ENCODE peak calls at places on chromosomes 2 and 18, in four cellular contexts. X is body of pancreas, P is left lung, F is left ventricle myocardium inferior. H is an unnamed sample.

GRCh38 chr2:200274116-200275075 is 32.1 kb upstream of the SPATS2L start:
- DNase-seq in F (no peak), P (no peak), X (no peak), H (no peak)

GRCh38 chr2:1730047-1730937 is 14.0 kb downstream of the PXDN start:
- DNase-seq in X (no peak), F (peak; percentile 18), P (peak; percentile 57), H (no peak)

GRCh38 chr2:70686577-70687460 is 81.2 kb downstream of the ADD2 start:
- DNase-seq in X (no peak), P (no peak), F (peak; percentile 20), H (peak; percentile 72)

GRCh38 chr2:80102026-80102425 is 202.5 kb downstream of the LRRTM1 start:
- DNase-seq in P (no peak), X (no peak), F (no peak), H (no peak)

GRCh38 chr2:104969564-104969963 is 68.3 kb upstream of the MRPS9 start:
- DNase-seq in F (no peak), X (no peak), P (no peak), H (no peak)

GRCh38 chr2:193219413-193219812 is 1024.7 kb upstream of the TMEFF2 start:
- DNase-seq in P (no peak), F (no peak), X (no peak), H (no peak)

GRCh38 chr2:179096090-179096489 is 46.2 kb upstream of the CCDC141 start:
- DNase-seq in F (no peak), X (no peak), P (no peak), H (no peak)

GRCh38 chr2:187037310-187037709 is 188.3 kb upstream of the ZSWIM2 start:
- DNase-seq in F (no peak), X (no peak), P (no peak), H (no peak)

GRCh38 chr2:169038338-169038757 is 7.2 kb upstream of the ABCB11 start:
- DNase-seq in P (no peak), X (no peak), F (no peak), H (peak; percentile 32)

GRCh38 chr2:205580591-205580990 is 101.7 kb upstream of the NRP2 start:
- DNase-seq in P (no peak), F (no peak), X (no peak), H (no peak)

GRCh38 chr18:49915352-49915751 is 102.0 kb upstream of the ACAA2 start:
- DNase-seq in X (no peak), P (no peak), F (no peak), H (no peak)

GRCh38 chr2:214740867-214741266 is 68.6 kb downstream of the BARD1 start:
- DNase-seq in P (no peak), F (no peak), X (no peak), H (no peak)

GRCh38 chr2:3456125-3456524 is 63.2 kb downstream of the ADI1 start:
- DNase-seq in F (no peak), P (no peak), X (no peak), H (no peak)

GRCh38 chr18:35189510-35189909 is 51.3 kb upstream of the ZNF397 start:
- DNase-seq in F (no peak), P (no peak), X (no peak), H (no peak)

GRCh38 chr2:128682266-128682665 is 363.6 kb upstream of the HS6ST1 start:
- DNase-seq in P (no peak), F (no peak), X (no peak), H (peak; percentile 3)

GRCh38 chr2:95386031-95386430 is 16.5 kb upstream of the FAHD2A start:
- DNase-seq in F (no peak), P (no peak), X (no peak), H (no peak)

GRCh38 chr2:1979101-1979500 is 234.8 kb upstream of the PXDN start:
- DNase-seq in X (no peak), P (no peak), F (no peak), H (no peak)

GRCh38 chr2:57549642-57550102 is 496.9 kb upstream of the VRK2 start:
- DNase-seq in X (no peak), P (no peak), F (no peak), H (peak; percentile 4)

DNA sequence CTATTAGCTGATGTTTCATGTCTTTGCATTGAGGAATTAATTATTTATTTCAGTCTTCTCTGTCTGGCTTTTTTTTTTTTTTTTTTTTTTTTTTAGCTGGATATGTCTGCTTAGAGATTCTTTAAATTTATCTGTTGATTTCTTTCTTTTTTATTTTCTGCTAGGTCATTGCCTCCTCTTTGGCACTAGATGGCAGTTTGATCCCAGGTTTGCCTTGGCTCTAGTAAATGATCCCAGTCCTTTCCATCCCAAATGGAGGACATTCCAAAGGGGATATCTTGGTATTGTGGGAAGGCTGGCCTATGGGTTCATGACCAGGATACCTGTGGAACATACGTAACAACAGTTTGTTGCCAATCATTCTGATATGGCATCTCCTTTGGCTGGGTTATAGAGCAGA is 339.5 kb upstream of the GCFC2 start:
- DNase-seq in F (no peak), X (no peak), P (no peak), H (no peak)
- TF ChIP-seq CTCF in F (no peak), X (no peak), P (no peak), H (no peak)

GRCh38 chr2:27069961-27070618 is 1.4 kb downstream of the OST4 start:
- DNase-seq in P (no peak), X (no peak), F (no peak), H (no peak)

GRCh38 chr2:27071990-27072830 is 756 bp upstream of the OST4 start:
- DNase-seq in P (no peak), F (peak; percentile 84), X (no peak), H (peak; percentile 39)

GRCh38 chr2:27072950-27073349 is 1.5 kb upstream of the OST4 start:
- DNase-seq in P (no peak), X (no peak), F (no peak), H (no peak)

GRCh38 chr2:27070653-27071276 is 689 bp downstream of the OST4 start:
- DNase-seq in F (no peak), X (no peak), P (no peak), H (no peak)

GRCh38 chr2:27071277-27071989 is at the start of gene OST4:
- DNase-seq in X (peak; percentile 94), P (peak; percentile 99), F (peak; percentile 95), H (peak; percentile 97)
- TF ChIP-seq CTCF in X (no peak), P (no peak), F (no peak), H (no peak)

GRCh38 chr2:10305715-10306114 is 3.0 kb downstream of the HPCAL1 start:
- DNase-seq in X (peak; percentile 53), F (no peak), P (no peak), H (no peak)
- TF ChIP-seq CTCF in X (peak; percentile 49), F (peak; percentile 27), P (peak; percentile 35), H (no peak)

DNA sequence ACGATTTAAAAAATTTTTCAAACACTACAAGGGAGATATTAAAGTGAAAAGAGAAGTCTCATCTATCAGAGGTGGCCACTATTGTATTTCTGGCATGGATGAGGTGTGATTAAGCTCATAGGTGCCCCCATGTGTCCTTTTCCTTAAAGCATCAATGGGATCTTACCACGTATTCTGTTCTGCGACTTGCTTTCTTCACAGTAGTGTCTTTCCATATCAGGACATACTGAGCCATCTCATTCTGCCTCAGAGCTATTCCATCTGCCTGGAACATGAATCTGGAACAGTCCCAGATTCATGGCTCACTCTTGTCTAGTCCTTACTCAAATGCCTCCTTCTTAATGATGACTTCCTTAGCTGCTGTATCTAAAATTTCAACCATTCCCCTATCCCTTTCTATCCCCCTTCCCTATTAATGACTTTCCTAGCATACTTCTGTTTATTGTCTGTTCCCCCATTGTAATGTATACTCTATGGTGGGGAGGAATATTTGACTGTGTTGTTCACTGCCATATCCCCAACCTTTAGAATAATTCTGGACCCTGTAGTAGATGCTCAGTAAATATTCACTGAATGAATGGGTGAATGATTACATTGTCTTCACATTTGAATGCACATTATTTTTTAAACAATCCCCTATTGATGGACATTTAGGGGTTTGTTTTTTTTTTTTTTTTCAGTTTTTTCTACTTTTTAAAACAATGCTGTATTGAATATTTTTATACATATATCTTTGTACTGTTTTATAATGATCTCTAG is 11.1 kb downstream of the STAMBP start:
- DNase-seq in F (no peak), P (no peak), X (no peak), H (no peak)
- TF ChIP-seq CTCF in F (no peak), P (no peak), X (no peak), H (no peak)

GRCh38 chr2:223952280-223952968 is 4.8 kb upstream of the MRPL44 start:
- DNase-seq in F (no peak), X (no peak), P (no peak), H (peak; percentile 35)

GRCh38 chr2:223947711-223948205 is 2.6 kb upstream of the WDFY1 start:
- DNase-seq in F (no peak), P (no peak), X (no peak), H (no peak)

GRCh38 chr2:223949241-223949640 is 4.1 kb upstream of the WDFY1 start:
- DNase-seq in X (no peak), F (no peak), P (no peak), H (peak; percentile 22)

GRCh38 chr2:223954401-223954800 is 2.9 kb upstream of the MRPL44 start:
- DNase-seq in P (no peak), F (no peak), X (no peak), H (no peak)

DNA sequence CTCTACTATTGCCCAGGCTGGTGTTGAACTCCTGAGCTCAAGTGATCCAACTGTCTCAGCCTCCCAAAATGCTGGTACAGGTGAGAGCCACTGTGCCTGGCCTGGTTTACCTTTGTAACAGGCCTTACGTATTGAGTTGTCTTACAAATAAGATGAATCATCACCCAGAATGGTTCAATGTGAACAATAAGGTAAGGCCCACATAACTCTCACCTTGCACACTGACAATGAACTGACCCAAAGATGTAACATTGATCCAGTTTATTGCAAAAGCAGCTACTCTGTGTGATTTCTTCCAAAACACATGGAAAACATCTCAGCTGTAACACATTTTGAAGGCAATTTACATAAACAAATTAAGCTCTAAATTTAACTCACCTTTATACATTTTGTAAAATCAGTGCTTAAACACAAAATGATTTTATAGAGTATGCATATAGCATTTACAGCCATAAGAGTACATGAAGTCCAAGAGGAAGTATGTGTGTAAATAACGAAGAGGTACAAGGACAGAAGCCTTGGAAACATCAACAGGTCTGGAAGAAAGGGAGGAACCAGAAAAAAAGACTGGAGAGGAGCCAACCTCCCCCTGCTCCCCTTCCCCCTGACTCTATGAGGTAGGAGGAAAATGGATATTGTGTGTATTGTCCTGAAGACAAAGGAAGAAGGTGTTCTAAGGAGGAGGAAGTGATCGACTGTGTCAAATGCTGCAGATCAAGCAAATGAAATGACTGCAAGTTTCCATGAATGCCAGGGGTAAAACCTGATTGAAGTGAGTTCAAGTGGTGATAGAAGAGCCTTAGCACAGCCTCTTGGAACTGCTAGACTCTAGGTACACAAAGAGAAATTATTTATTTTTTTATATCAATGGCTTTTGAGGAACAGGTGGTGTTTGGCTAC is 5.6 kb upstream of the WDFY1 start:
- DNase-seq in F (no peak), X (no peak), P (no peak), H (no peak)
- TF ChIP-seq CTCF in F (no peak), X (no peak), P (no peak), H (no peak)

GRCh38 chr2:158968396-158969161 is at the start of gene TANC1:
- DNase-seq in F (peak; percentile 95), P (peak; percentile 96), X (peak; percentile 95), H (peak; percentile 78)
- TF ChIP-seq CTCF in F (no peak), P (no peak), X (no peak), H (no peak)

GRCh38 chr2:215931256-215931903 is 82.0 kb downstream of the MREG start:
- DNase-seq in X (peak; percentile 58), F (peak; percentile 20), P (no peak), H (peak; percentile 58)
- TF ChIP-seq CTCF in X (peak; percentile 81), F (peak; percentile 97), P (peak; percentile 84), H (peak; percentile 88)

DNA sequence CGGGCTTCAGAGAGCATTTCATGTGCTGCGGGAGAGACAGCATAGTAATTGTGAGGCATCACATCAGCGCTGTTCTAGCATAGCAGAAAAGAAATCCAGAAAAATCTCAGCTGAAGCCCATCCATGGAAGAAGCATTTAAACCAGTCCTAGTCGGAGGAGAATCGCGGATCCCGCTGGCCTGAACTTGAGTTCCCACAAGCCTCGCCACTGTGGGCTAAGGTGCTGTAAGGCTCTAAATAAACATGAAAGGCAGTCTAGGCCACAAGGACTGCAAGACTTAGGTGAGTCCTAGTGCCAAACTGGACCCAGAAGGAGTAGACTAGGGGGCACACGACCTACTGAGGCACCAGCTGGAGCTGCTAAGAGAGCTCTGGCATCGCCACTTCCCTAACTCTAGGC is 1225.3 kb upstream of the CHAC2 start:
- DNase-seq in X (no peak), P (no peak), F (no peak), H (no peak)
- TF ChIP-seq CTCF in X (no peak), P (no peak), F (no peak), H (no peak)